ENCODE peak calls at places on chromosome 2, in four cellular contexts. E is Peyer's patch, U is IMR-90, H is HCT116. W is an unnamed sample. For H3K36me3, the result is how much of the 10 kb centered on the place peaks cover.

GRCh38 chr2:176999331-176999730 is 213.3 kb upstream of the HNRNPA3 start:
- DNase-seq in E (no peak), H (no peak), U (peak), W (no peak)

GRCh38 chr2:38583994-38584393 is 18.7 kb downstream of the HNRNPLL start:
- DNase-seq in E (no peak), U (no peak), H (no peak), W (no peak)

GRCh38 chr2:197255550-197255949 is 55.0 kb downstream of the ANKRD44 start:
- DNase-seq in U (peak), E (peak), H (no peak), W (peak)

GRCh38 chr2:240278661-240279060 is 138.2 kb upstream of the OTOS start:
- DNase-seq in H (no peak), E (no peak), U (peak), W (peak)

GRCh38 chr2:205934443-205934842 is 151.5 kb downstream of the INO80D start:
- DNase-seq in U (no peak), E (no peak), H (peak), W (no peak)

GRCh38 chr2:200318940-200319435 is 12.5 kb downstream of the SPATS2L start:
- DNase-seq in U (no peak), H (no peak), E (no peak), W (no peak)

GRCh38 chr2:219035942-219036341 is 5.4 kb downstream of the CFAP65 start:
- DNase-seq in E (no peak), U (no peak), H (no peak), W (no peak)

GRCh38 chr2:100988630-100989417 is 13.3 kb upstream of the RPL31 start:
- DNase-seq in U (peak), E (no peak), H (no peak), W (no peak)

GRCh38 chr2:3387011-3387410 is 7.5 kb downstream of the TRAPPC12 start:
- DNase-seq in E (no peak), U (peak), H (no peak), W (no peak)

GRCh38 chr2:229270551-229271410 is at the start of gene PID1:
- DNase-seq in H (no peak), E (no peak), U (peak), W (no peak)

GRCh38 chr2:224024270-224024669 is 14.8 kb downstream of the SERPINE2 start:
- DNase-seq in U (no peak), H (no peak), E (no peak), W (no peak)
- H3K27ac ChIP-seq in U (no peak), H (no peak), E (no peak), W (no peak)

GRCh38 chr2:18560797-18561085 is 288 bp upstream of the RDH14 start:
- DNase-seq in E (no peak), U (no peak), H (no peak), W (no peak)
- TF ChIP-seq POLR2A in E (no peak), U (no peak), H (peak), W (no peak)

GRCh38 chr2:136858656-136859055 is 93.3 kb downstream of the THSD7B start:
- DNase-seq in H (no peak), E (no peak), U (no peak), W (no peak)
- H3K36me3 ChIP-seq in H (under half), E (under half), U (under half), W (under half)

GRCh38 chr2:53856272-53856671 is 3.5 kb downstream of the GPR75 start:
- DNase-seq in H (no peak), E (no peak), U (no peak), W (no peak)

GRCh38 chr2:53852540-53852939 is 7.2 kb downstream of the GPR75 start:
- DNase-seq in H (no peak), U (no peak), E (no peak), W (no peak)

GRCh38 chr2:53859354-53860159 is at the start of gene GPR75:
- DNase-seq in H (no peak), U (peak), E (no peak), W (no peak)

DNA sequence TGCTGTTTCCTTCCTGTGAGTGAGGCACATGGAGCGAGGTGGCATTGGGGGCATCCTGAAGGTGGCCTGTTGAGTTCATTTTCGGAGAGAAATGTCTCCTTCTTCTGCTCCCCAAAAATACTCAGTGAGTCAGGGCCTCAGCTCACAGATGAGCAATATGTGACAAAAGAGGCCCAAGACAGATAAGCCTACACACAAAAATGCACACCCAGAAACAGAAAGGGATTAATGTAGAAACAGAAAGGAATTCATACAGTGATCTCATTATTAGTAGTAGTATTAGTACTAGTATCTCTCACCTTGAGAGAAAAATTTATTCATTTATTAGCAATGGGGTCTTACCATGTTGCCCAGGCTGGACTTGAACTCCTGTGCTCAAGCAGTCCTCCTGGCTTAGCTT is 5.1 kb downstream of the GPR75 start:
- DNase-seq in E (no peak), U (peak), H (no peak), W (no peak)
- H3K27ac ChIP-seq in E (no peak), U (no peak), H (no peak), W (no peak)

GRCh38 chr2:181465686-181466375 is 8.6 kb downstream of the ITGA4 start:
- DNase-seq in E (no peak), H (no peak), U (peak), W (no peak)

GRCh38 chr2:181461056-181461630 is 4.0 kb downstream of the ITGA4 start:
- DNase-seq in U (no peak), H (no peak), E (peak), W (no peak)

GRCh38 chr2:181466661-181467576 is 9.7 kb downstream of the ITGA4 start:
- DNase-seq in E (peak), H (peak), U (peak), W (no peak)

GRCh38 chr2:181462032-181462431 is 4.8 kb downstream of the ITGA4 start:
- DNase-seq in U (peak), H (no peak), E (no peak), W (no peak)

DNA sequence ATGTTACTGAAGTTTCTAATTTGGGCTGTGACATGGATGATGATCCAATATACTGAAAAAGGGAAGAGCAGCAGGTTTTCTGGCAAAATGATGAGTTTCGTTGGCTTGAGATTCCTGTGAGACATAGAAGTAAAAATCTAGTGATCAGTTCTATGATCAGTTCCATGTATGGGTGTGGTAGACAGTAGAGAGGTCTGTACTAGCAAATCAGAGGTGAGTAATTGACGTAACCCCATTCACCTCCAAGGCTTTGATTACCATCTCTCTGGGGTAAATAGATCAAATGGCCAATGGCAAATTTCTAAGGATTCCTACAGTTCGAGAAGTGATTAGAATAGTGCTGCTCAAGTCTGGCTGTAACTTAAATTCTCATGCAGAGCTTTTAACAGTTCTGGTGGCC is 6.4 kb downstream of the ITGA4 start:
- DNase-seq in H (no peak), U (no peak), E (no peak), W (no peak)
- TF ChIP-seq POLR2A in H (no peak), U (no peak), E (no peak), W (no peak)

GRCh38 chr2:239084007-239084406 is 236.1 kb downstream of the TWIST2 start:
- DNase-seq in H (no peak), E (no peak), U (no peak), W (no peak)
- H3K36me3 ChIP-seq in H (under half), E (under half), U (half or more), W (half or more)

GRCh38 chr2:42963452-42964068 is 171.2 kb upstream of the HAAO start:
- DNase-seq in U (no peak), E (no peak), H (no peak), W (no peak)
- H3K27ac ChIP-seq in U (no peak), E (no peak), H (no peak), W (peak)

DNA sequence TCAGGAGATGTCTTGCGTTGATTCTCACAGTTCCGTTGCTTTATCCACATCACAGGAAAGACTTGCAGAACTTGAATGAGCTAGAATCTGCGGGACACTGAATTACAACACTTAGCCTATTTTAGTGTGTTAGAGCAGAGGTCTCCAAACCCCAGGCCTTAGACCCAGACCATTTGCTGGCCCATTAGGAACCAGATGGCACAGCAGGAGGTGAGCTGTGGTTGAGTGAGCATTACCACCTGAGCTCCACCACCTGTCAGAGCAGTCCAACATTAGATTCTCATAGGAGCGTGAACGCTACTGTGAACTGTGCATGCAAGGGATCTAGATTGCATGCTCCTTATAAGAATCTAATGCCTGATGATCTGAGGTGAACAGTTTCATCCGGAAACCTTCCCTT is 3.8 kb downstream of the MRPL30 start:
- DNase-seq in H (no peak), E (no peak), U (no peak), W (no peak)
- TF ChIP-seq POLR2A in H (no peak), E (no peak), U (no peak), W (no peak)

W was measured in esophagus muscularis mucosa.